ENCODE peak calls at places on chromosomes 5 and 9, in six cellular contexts. L is fibroblast of villous mesenchyme; Y is stimulated activated CD4-positive, alpha-beta T cell treated with anti-CD3 and anti-CD28 coated beads, Interleukin-15, amount 100 ng/mL, for 1 hour; E is iPS DF 6.9; M is T-helper 9 cell; Q is amygdala. O is an unnamed sample.

GRCh38 chr9:37056521-37056920 is 22.5 kb upstream of the PAX5 start:
- DNase-seq in M (no peak), L (no peak), Y (no peak), Q (no peak), E (no peak), O (no peak)

GRCh38 chr5:56625577-56625976 is 189.8 kb upstream of the MAP3K1 start:
- DNase-seq in Y (no peak), L (peak), E (no peak), M (no peak), Q (no peak), O (no peak)

GRCh38 chr5:76716456-76717157 is 681 bp downstream of the F2R start:
- DNase-seq in E (no peak), Q (no peak), L (no peak), M (no peak), Y (no peak), O (peak)

GRCh38 chr5:42620579-42621216 is 135.9 kb upstream of the CCDC152 start:
- DNase-seq in M (no peak), L (peak), E (no peak), Y (no peak), Q (no peak), O (no peak)

GRCh38 chr9:131656356-131657030 is 83.4 kb downstream of the RAPGEF1 start:
- DNase-seq in M (peak), L (no peak), E (no peak), Q (no peak), Y (peak), O (no peak)

GRCh38 chr9:35754264-35754663 is at the start of gene MSMP:
- DNase-seq in E (no peak), Q (no peak), L (no peak), Y (no peak), M (no peak), O (no peak)

GRCh38 chr5:143673676-143674468 is 138.1 kb upstream of the HMHB1 start:
- DNase-seq in L (no peak), M (no peak), Y (no peak), Q (no peak), E (no peak), O (no peak)

GRCh38 chr9:107810493-107810931 is 320.9 kb upstream of the KLF4 start:
- DNase-seq in Y (no peak), E (no peak), M (no peak), L (peak), Q (no peak), O (no peak)

GRCh38 chr5:117455236-117456233 is 880.9 kb upstream of the SEMA6A start:
- DNase-seq in Y (no peak), M (no peak), L (no peak), E (no peak), Q (no peak), O (peak)

GRCh38 chr5:120604898-120605297 is 140.8 kb downstream of the PRR16 start:
- DNase-seq in E (no peak), Q (no peak), Y (no peak), M (no peak), L (peak), O (no peak)

GRCh38 chr5:115377468-115378217 is 81.2 kb upstream of the CCDC112 start:
- DNase-seq in M (no peak), Q (no peak), L (peak), E (no peak), Y (no peak), O (no peak)

GRCh38 chr5:66442951-66443445 is 153.2 kb upstream of the MAST4 start:
- DNase-seq in Q (no peak), E (no peak), Y (no peak), L (peak), M (no peak), O (peak)

GRCh38 chr5:161546463-161547301 is at the start of gene GABRB2:
- DNase-seq in L (peak), M (no peak), Y (no peak), E (no peak), Q (peak), O (peak)

GRCh38 chr5:178389796-178390195 is 157.2 kb upstream of the PHYKPL start:
- DNase-seq in E (no peak), Q (no peak), L (no peak), Y (no peak), M (no peak), O (no peak)

GRCh38 chr9:81146684-81147337 is 542.5 kb downstream of the TLE1 start:
- DNase-seq in Y (no peak), L (no peak), M (no peak), E (no peak), Q (no peak), O (no peak)

GRCh38 chr9:121748727-121749546 is 97.5 kb downstream of the DAB2IP start:
- DNase-seq in M (no peak), L (peak), Y (no peak), E (no peak), Q (no peak), O (no peak)

GRCh38 chr9:78491402-78491801 is 194.5 kb downstream of the PSAT1 start:
- DNase-seq in Q (no peak), L (no peak), Y (no peak), M (no peak), E (no peak), O (no peak)

GRCh38 chr9:121837113-121838010 is 185.9 kb downstream of the DAB2IP start:
- DNase-seq in L (peak), M (no peak), E (no peak), Y (no peak), Q (no peak), O (peak)

GRCh38 chr9:69532359-69532758 is 139.8 kb downstream of the APBA1 start:
- DNase-seq in L (no peak), M (no peak), E (no peak), Y (no peak), Q (no peak), O (no peak)

GRCh38 chr5:66960373-66961137 is 236.0 kb downstream of the CD180 start:
- DNase-seq in Q (no peak), Y (no peak), L (peak), E (no peak), M (no peak), O (no peak)

GRCh38 chr9:13721481-13722235 is 442.2 kb upstream of the MPDZ start:
- DNase-seq in M (no peak), Y (no peak), L (peak), E (no peak), Q (no peak), O (no peak)

GRCh38 chr9:107711528-107711927 is 222.0 kb upstream of the KLF4 start:
- DNase-seq in Y (no peak), L (peak), M (no peak), Q (no peak), E (no peak), O (no peak)

GRCh38 chr5:161269125-161269524 is 277.4 kb downstream of the GABRB2 start:
- DNase-seq in Q (no peak), E (no peak), Y (no peak), M (no peak), L (no peak), O (no peak)

GRCh38 chr9:78261403-78262001 is 25.6 kb downstream of the CEP78 start:
- DNase-seq in Y (no peak), M (no peak), L (peak), E (no peak), Q (no peak), O (no peak)

GRCh38 chr5:57858905-57859304 is 376.3 kb upstream of the ACTBL2 start:
- DNase-seq in E (no peak), M (no peak), L (peak), Q (no peak), Y (no peak), O (no peak)

O was measured in ELF-1.